ENCODE peak calls at places on chromosome 19, in seven cellular contexts. S, A, E, D, W, H and I are unnamed samples.

GRCh38 chr19:41427647-41428480 is 690 bp upstream of the B3GNT8 start:
- DNase-seq in S (peak), A (no peak), E (no peak), D (no peak), W (peak), H (no peak), I (no peak)

GRCh38 chr19:37983916-37984315 is 76.9 kb downstream of the SIPA1L3 start:
- DNase-seq in S (no peak), A (no peak), E (no peak), D (no peak), W (no peak), H (no peak), I (no peak)

GRCh38 chr19:38023245-38023644 is 116.2 kb downstream of the SIPA1L3 start:
- DNase-seq in S (no peak), A (no peak), E (peak), D (peak), W (no peak), H (no peak), I (no peak)

GRCh38 chr19:799076-799881 is 2.0 kb downstream of the PTBP1 start:
- DNase-seq in S (peak), A (no peak), E (peak), D (peak), W (peak), H (peak), I (peak)

GRCh38 chr19:3699071-3699740 is 1.1 kb downstream of the PIP5K1C start:
- DNase-seq in S (no peak), A (no peak), E (peak), D (peak), W (no peak), H (no peak), I (no peak)

GRCh38 chr19:38665219-38665931 is 17.9 kb downstream of the ACTN4 start:
- DNase-seq in S (no peak), A (no peak), E (no peak), D (no peak), W (no peak), H (no peak), I (no peak)

GRCh38 chr19:10473192-10473591 is 30.0 kb downstream of the KEAP1 start:
- DNase-seq in S (no peak), A (no peak), E (no peak), D (no peak), W (no peak), H (no peak), I (no peak)

GRCh38 chr19:18431351-18432197 is 6.4 kb downstream of the ISYNA1 start:
- DNase-seq in S (no peak), A (no peak), E (no peak), D (no peak), W (no peak), H (no peak), I (no peak)

GRCh38 chr19:35305181-35305580 is 13.2 kb downstream of the MAG start:
- DNase-seq in S (no peak), A (no peak), E (no peak), D (no peak), W (no peak), H (no peak), I (no peak)
- H3K23ac ChIP-seq in S (no peak), A (no peak), E (no peak), D (no peak), W (no peak), H (no peak), I (no peak)

GRCh38 chr19:16085115-16085514 is 8.8 kb downstream of the TPM4 start:
- DNase-seq in S (no peak), A (no peak), E (peak), D (peak), W (no peak), H (no peak), I (no peak)

GRCh38 chr19:16087940-16088339 is 11.6 kb downstream of the TPM4 start:
- DNase-seq in S (no peak), A (no peak), E (no peak), D (no peak), W (no peak), H (no peak), I (no peak)

GRCh38 chr19:16088985-16089846 is 12.9 kb downstream of the TPM4 start:
- DNase-seq in S (no peak), A (no peak), E (no peak), D (no peak), W (no peak), H (no peak), I (no peak)

GRCh38 chr19:16091546-16092475 is 15.5 kb downstream of the TPM4 start:
- DNase-seq in S (no peak), A (no peak), E (no peak), D (no peak), W (no peak), H (peak), I (no peak)

DNA sequence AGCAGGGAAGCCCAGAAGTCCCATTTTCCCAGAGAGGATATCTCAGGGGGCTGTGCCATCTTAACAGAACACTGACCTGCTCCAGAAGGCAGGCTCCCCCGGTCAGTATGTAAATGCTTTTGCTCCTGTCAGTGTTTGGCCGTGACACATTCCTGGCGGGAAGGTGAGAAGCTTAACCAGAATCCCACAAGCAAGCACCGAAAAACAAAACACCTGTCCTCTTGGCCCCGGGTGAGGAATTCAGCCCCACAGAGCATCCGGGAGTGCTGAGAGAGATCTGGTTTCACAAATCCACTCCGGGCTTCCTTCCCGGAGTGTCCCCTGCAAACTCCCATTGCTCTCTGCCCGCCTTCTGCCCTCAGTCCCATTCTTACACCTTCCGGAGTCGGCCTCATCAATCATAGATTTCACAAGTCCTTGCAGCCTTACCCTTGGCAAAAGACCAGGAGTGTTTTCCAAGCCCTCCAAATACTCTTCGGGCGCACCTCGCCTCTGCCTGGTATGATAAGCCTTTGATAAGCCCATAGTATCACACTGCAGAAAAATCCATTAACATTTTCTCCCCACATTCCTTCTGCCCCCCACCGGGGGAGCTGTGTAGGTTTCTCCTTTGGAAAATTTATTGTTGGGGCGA is 12.2 kb downstream of the TPM4 start:
- DNase-seq in S (no peak), A (no peak), E (no peak), D (no peak), W (no peak), H (no peak), I (no peak)
- H3K23ac ChIP-seq in S (no peak), A (no peak), E (peak), D (no peak), W (no peak), H (no peak), I (no peak)

GRCh38 chr19:2533072-2533425 is 57.1 kb downstream of the GADD45B start:
- DNase-seq in S (no peak), A (no peak), E (no peak), D (no peak), W (no peak), H (no peak), I (no peak)

GRCh38 chr19:2529473-2529918 is 53.6 kb downstream of the GADD45B start:
- DNase-seq in S (peak), A (no peak), E (peak), D (peak), W (no peak), H (peak), I (no peak)

GRCh38 chr19:2534374-2535050 is 58.6 kb downstream of the GADD45B start:
- DNase-seq in S (peak), A (no peak), E (no peak), D (no peak), W (peak), H (no peak), I (no peak)

GRCh38 chr19:2533686-2534085 is 57.8 kb downstream of the GADD45B start:
- DNase-seq in S (no peak), A (no peak), E (no peak), D (no peak), W (no peak), H (no peak), I (no peak)

GRCh38 chr19:2532252-2533071 is 56.5 kb downstream of the GADD45B start:
- DNase-seq in S (no peak), A (no peak), E (peak), D (peak), W (no peak), H (no peak), I (no peak)
- H3K23ac ChIP-seq in S (no peak), A (no peak), E (peak), D (no peak), W (no peak), H (no peak), I (no peak)

DNA sequence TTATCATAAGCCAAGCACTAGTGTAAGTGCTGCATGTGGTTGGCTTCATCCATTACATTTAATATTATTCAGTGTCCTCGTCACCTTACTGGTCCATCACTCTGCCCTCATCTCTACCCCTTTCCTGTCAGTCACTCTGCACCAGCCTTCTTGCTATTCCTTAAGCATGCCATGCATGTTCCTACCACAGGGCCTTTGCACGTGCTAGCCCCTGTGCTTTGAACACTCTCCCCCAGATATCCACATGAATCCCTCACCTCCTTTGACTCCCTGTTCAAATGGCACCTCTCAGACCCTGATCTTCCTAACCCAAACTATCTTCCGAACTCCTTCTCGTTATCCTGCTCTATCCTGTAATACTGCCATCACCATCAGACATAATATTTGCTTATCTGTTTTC is 3.2 kb upstream of the RELB start:
- DNase-seq in S (no peak), A (no peak), E (no peak), D (no peak), W (no peak), H (no peak), I (no peak)
- H3K23ac ChIP-seq in S (no peak), A (no peak), E (no peak), D (no peak), W (no peak), H (no peak), I (no peak)

DNA sequence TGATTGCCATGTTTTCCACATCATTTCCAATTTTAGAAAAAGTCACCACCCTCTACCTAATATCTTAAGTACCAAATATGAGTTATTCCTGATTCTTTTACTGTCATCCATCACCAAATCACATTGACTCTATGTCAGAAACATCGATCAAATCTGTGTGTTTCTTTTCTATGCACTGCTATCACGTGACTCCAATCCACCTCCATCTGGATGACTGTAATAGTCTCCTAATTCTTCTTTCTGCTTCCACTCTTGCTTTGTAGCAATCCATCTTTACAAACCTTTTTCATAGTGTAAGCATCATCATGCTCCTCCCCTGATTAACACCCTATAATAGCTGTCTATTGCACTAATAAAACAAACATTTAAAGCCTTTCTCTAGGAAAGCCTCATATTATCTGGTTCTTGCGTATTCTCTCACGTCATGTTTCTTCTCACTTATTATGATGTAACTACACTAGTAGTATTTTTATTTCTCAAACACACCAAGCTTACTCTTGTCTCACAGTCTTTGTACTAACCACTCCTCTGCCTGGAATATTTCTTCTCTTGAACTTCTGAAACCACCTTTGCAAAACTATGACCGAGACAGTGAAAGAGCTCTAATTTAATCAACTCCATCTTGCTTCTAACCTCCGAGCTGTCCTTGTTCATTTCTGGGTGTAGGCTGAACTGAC is 10.7 kb upstream of the FPR3 start:
- DNase-seq in S (no peak), A (no peak), E (no peak), D (no peak), W (no peak), H (no peak), I (no peak)
- H3K23ac ChIP-seq in S (no peak), A (no peak), E (no peak), D (no peak), W (no peak), H (no peak), I (no peak)

DNA sequence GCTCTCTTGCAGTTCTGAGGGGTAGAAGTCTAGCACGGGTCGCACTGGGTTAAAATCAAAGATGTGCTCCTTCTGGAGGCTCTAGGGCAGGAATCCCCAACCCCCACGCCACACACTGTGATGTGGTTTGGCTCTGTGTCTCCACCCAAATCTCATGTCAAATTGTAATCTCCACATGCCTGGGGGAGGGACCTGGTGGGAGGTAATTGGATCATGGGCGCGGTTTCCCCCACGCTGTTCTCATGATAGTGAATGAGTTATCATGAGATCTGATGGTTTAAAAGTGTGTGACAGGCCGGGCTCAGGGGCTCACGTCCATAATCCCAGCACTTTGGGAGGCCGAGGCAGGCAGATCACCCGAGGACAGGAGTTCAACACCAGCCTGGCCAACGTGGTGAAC is 26.6 kb upstream of the CALM3 start:
- DNase-seq in S (peak), A (no peak), E (no peak), D (no peak), W (no peak), H (no peak), I (no peak)
- H3K23ac ChIP-seq in S (no peak), A (no peak), E (no peak), D (no peak), W (no peak), H (no peak), I (no peak)